ENCODE peak calls at places on chromosomes 2 and 18, in eight cellular contexts. E is dorsolateral prefrontal cortex, Z is HFFc6, L is brain microvascular endothelial cell, A is cardiac fibroblast, R is fibroblast of mammary gland, H is tibial nerve, S is progenitor cell of endocrine pancreas. C is an unnamed sample.

GRCh38 chr2:32484907-32485306 is 128.1 kb downstream of the BIRC6 start:
- DNase-seq in E (no peak), Z (peak; percentile 96), L (peak; percentile 92), A (peak; percentile 96), R (peak; percentile 97), H (peak; percentile 15), S (no peak), C (no peak)

GRCh38 chr18:3604626-3605408 is 154.8 kb downstream of the TGIF1 start:
- DNase-seq in E (no peak), Z (peak; percentile 93), L (peak; percentile 85), A (peak; percentile 97), R (peak; percentile 99), H (no peak), S (no peak), C (no peak)

GRCh38 chr2:172397136-172397825 is 30.1 kb upstream of the ITGA6 start:
- DNase-seq in E (no peak), Z (no peak), L (no peak), A (no peak), R (peak; percentile 2), H (no peak), S (no peak), C (no peak)

GRCh38 chr2:160376576-160376975 is 117.0 kb downstream of the RBMS1 start:
- DNase-seq in E (no peak), Z (peak; percentile 37), L (peak; percentile 65), A (peak; percentile 94), R (peak; percentile 69), H (no peak), S (no peak), C (no peak)

GRCh38 chr2:173205375-173205774 is 129.7 kb downstream of the MAP3K20 start:
- DNase-seq in E (no peak), Z (no peak), L (no peak), A (peak; percentile 89), R (peak; percentile 96), H (peak; percentile 89), S (no peak), C (no peak)

GRCh38 chr2:215668329-215668728 is 232.5 kb upstream of the FN1 start:
- DNase-seq in E (no peak), Z (no peak), L (no peak), A (no peak), R (peak; percentile 52), H (no peak), S (no peak), C (no peak)

GRCh38 chr2:74292752-74293151 is 50.5 kb downstream of the SLC4A5 start:
- DNase-seq in E (no peak), Z (no peak), L (peak; percentile 28), A (no peak), R (no peak), H (no peak), S (no peak), C (no peak)

GRCh38 chr2:182915369-182916326 is 49.2 kb upstream of the FRZB start:
- DNase-seq in E (no peak), Z (peak; percentile 86), L (peak; percentile 79), A (peak; percentile 83), R (peak; percentile 84), H (no peak), S (no peak), C (no peak)

GRCh38 chr2:65379721-65380171 is 52.7 kb downstream of the SPRED2 start:
- DNase-seq in E (no peak), Z (no peak), L (no peak), A (no peak), R (no peak), H (no peak), S (no peak), C (no peak)

GRCh38 chr2:109339519-109339991 is 210.6 kb downstream of the SH3RF3 start:
- DNase-seq in E (no peak), Z (peak; percentile 63), L (peak; percentile 22), A (peak; percentile 67), R (peak; percentile 91), H (no peak), S (no peak), C (no peak)

GRCh38 chr2:159262904-159263303 is 23.6 kb downstream of the WDSUB1 start:
- DNase-seq in E (no peak), Z (no peak), L (no peak), A (no peak), R (peak; percentile 4), H (no peak), S (no peak), C (no peak)

GRCh38 chr18:12420831-12421421 is 13.2 kb downstream of the PRELID3A start:
- DNase-seq in E (peak; percentile 45), Z (no peak), L (no peak), A (no peak), R (no peak), H (no peak), S (peak; percentile 19), C (no peak)

GRCh38 chr2:101827246-101827645 is 129.7 kb downstream of the MAP4K4 start:
- DNase-seq in E (no peak), Z (peak; percentile 93), L (peak; percentile 96), A (peak; percentile 89), R (peak; percentile 84), H (no peak), S (no peak), C (no peak)

GRCh38 chr2:43176449-43176848 is 50.0 kb downstream of the ZFP36L2 start:
- DNase-seq in E (no peak), Z (no peak), L (no peak), A (no peak), R (no peak), H (no peak), S (no peak), C (no peak)

GRCh38 chr2:239558661-239559060 is 157.8 kb upstream of the HDAC4 start:
- DNase-seq in E (no peak), Z (no peak), L (no peak), A (no peak), R (no peak), H (no peak), S (no peak), C (no peak)

GRCh38 chr2:241034490-241035141 is 36.2 kb downstream of the SNED1 start:
- DNase-seq in E (no peak), Z (no peak), L (no peak), A (no peak), R (no peak), H (no peak), S (no peak), C (peak; percentile 55)

GRCh38 chr2:144780983-144781382 is 261.1 kb upstream of the ZEB2 start:
- DNase-seq in E (no peak), Z (no peak), L (no peak), A (peak; percentile 4), R (peak; percentile 28), H (no peak), S (no peak), C (no peak)

GRCh38 chr2:11829324-11829946 is 83.0 kb downstream of the LPIN1 start:
- DNase-seq in E (peak; percentile 54), Z (peak; percentile 36), L (peak; percentile 33), A (peak; percentile 74), R (peak; percentile 55), H (peak; percentile 43), S (peak; percentile 56), C (no peak)

GRCh38 chr18:26386002-26386401 is 159.8 kb downstream of the TAF4B start:
- DNase-seq in E (no peak), Z (peak; percentile 42), L (peak; percentile 94), A (peak; percentile 92), R (peak; percentile 87), H (peak; percentile 41), S (no peak), C (no peak)

GRCh38 chr2:6944546-6944945 is 27.3 kb downstream of the RNF144A start:
- DNase-seq in E (no peak), Z (no peak), L (no peak), A (no peak), R (no peak), H (peak; percentile 52), S (no peak), C (no peak)

GRCh38 chr2:218816561-218817011 is 15.0 kb downstream of the PRKAG3 start:
- DNase-seq in E (no peak), Z (no peak), L (no peak), A (no peak), R (no peak), H (no peak), S (no peak), C (no peak)

GRCh38 chr2:157990173-157990572 is 111.5 kb upstream of the UPP2 start:
- DNase-seq in E (no peak), Z (no peak), L (no peak), A (no peak), R (no peak), H (no peak), S (no peak), C (no peak)

GRCh38 chr2:174697267-174697666 is 67.0 kb downstream of the CHRNA1 start:
- DNase-seq in E (peak; percentile 64), Z (peak; percentile 67), L (peak; percentile 57), A (peak; percentile 65), R (peak; percentile 60), H (peak; percentile 43), S (peak; percentile 28), C (no peak)
- TF ChIP-seq CTCF in E (peak; percentile 78), Z (peak; percentile 86), L (peak; percentile 97), A (peak; percentile 95), R (peak; percentile 93), H (peak; percentile 67), S (peak; percentile 81), C (peak; percentile 88)

DNA sequence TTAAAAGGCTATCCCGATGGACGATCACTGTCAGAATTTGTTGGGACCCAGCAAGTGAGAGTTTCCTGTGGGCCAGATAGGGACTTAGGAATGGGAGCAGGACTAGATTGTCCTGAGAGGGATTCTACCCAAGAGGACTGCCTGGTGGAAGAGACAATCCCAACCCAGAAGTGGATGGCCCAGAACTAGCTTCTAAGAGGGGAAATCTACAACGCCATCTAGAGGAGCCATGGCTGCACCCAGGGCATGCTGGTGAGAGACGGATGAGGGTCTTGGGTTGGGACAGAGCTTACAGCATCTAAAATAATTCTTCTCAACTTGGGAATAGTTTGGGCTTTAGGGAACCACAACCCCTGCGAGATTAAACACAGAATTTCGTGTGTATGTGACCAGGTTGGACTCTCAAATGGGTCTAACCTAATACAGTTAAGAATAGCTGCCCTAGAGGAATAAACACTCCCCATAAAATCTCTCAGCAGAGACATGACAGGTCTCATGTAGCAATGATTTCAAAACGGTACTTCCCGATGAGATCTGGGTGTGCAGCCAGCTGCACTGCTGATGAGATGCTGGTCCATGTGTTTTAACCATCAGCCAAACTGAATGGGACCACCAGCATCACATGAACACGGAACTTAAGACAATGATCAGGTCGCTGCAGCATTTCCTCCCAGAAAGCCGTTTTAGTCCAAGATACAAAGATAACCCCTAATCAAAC is 50.8 kb downstream of the CCBE1 start:
- DNase-seq in E (no peak), Z (no peak), L (no peak), A (no peak), R (no peak), H (no peak), S (no peak), C (no peak)
- TF ChIP-seq CTCF in E (no peak), Z (peak; percentile 47), L (peak; percentile 28), A (peak; percentile 4), R (peak; percentile 10), H (no peak), S (no peak), C (no peak)

DNA sequence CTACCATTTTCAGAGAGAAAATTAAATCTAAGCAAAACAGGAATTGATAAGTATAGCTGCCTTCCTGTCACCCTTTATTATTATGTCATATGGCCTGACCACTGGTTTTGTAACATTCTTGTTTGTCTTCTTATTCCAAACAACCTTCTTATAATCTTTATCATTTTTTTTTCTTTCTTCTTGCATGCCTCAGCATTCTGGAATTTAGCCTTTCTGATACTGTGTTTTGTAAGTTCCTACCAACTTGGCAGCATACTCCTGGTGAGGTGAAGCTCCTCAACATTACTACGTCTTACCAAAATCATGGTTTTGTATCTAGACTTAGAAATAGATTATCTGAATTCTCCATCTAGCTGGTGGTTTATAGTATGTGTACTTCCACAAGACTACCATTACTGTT is 199.2 kb downstream of the CAMKMT start:
- DNase-seq in E (no peak), Z (no peak), L (no peak), A (peak; percentile 56), R (no peak), H (no peak), S (no peak), C (no peak)
- TF ChIP-seq CTCF in E (no peak), Z (no peak), L (no peak), A (no peak), R (no peak), H (no peak), S (no peak), C (no peak)

GRCh38 chr2:60818272-60818671 is 62.2 kb downstream of the PAPOLG start:
- DNase-seq in E (no peak), Z (no peak), L (no peak), A (peak; percentile 28), R (peak; percentile 25), H (no peak), S (no peak), C (peak; percentile 20)
- TF ChIP-seq CTCF in E (no peak), Z (peak; percentile 55), L (peak; percentile 57), A (peak; percentile 21), R (peak; percentile 28), H (no peak), S (no peak), C (no peak)

C was measured in type B pancreatic cell.